ENCODE peak calls at places on chromosomes 12 and 14, in ten cellular contexts. One of them, this sample, is unnamed.

GRCh38 chr12:26853303-26854027 is 20.5 kb upstream of the ITPR2 start:
- DNase-seq in naive thymus-derived CD4-positive, alpha-beta T cell: peak
- DNase-seq in cardiac muscle cell: peak
- DNase-seq in kidney tubule cell: peak
- DNase-seq in AG09309: no peak
- DNase-seq in stimulated activated CD4-positive, alpha-beta T cell treated with anti-CD3 and anti-CD28 coated beads, Interleukin-4, amount 100 ng/mL, for 1 hour: peak
- DNase-seq in activated T-helper 1 cell treated with Interleukin-2 at 50 U/mL for 16 hours: peak
- DNase-seq in effector CD8-positive, alpha-beta T cell: peak
- DNase-seq in GM23248: peak
- DNase-seq in T1000: peak
- DNase-seq in this sample: peak

GRCh38 chr14:54106802-54107377 is 150.3 kb upstream of the BMP4 start:
- DNase-seq in naive thymus-derived CD4-positive, alpha-beta T cell: no peak
- DNase-seq in cardiac muscle cell: peak
- DNase-seq in kidney tubule cell: peak
- DNase-seq in AG09309: no peak
- DNase-seq in stimulated activated CD4-positive, alpha-beta T cell treated with anti-CD3 and anti-CD28 coated beads, Interleukin-4, amount 100 ng/mL, for 1 hour: no peak
- DNase-seq in activated T-helper 1 cell treated with Interleukin-2 at 50 U/mL for 16 hours: no peak
- DNase-seq in effector CD8-positive, alpha-beta T cell: no peak
- DNase-seq in GM23248: peak
- DNase-seq in T1000: no peak
- DNase-seq in this sample: no peak

GRCh38 chr12:54166543-54167499 is 22.0 kb downstream of the SMUG1 start:
- DNase-seq in naive thymus-derived CD4-positive, alpha-beta T cell: no peak
- DNase-seq in cardiac muscle cell: no peak
- DNase-seq in kidney tubule cell: no peak
- DNase-seq in AG09309: no peak
- DNase-seq in stimulated activated CD4-positive, alpha-beta T cell treated with anti-CD3 and anti-CD28 coated beads, Interleukin-4, amount 100 ng/mL, for 1 hour: no peak
- DNase-seq in activated T-helper 1 cell treated with Interleukin-2 at 50 U/mL for 16 hours: no peak
- DNase-seq in effector CD8-positive, alpha-beta T cell: no peak
- DNase-seq in GM23248: no peak
- DNase-seq in T1000: no peak
- DNase-seq in this sample: no peak

GRCh38 chr14:91889477-91890211 is 22.3 kb upstream of the TC2N start:
- DNase-seq in naive thymus-derived CD4-positive, alpha-beta T cell: no peak
- DNase-seq in cardiac muscle cell: no peak
- DNase-seq in kidney tubule cell: no peak
- DNase-seq in AG09309: no peak
- DNase-seq in stimulated activated CD4-positive, alpha-beta T cell treated with anti-CD3 and anti-CD28 coated beads, Interleukin-4, amount 100 ng/mL, for 1 hour: no peak
- DNase-seq in activated T-helper 1 cell treated with Interleukin-2 at 50 U/mL for 16 hours: no peak
- DNase-seq in effector CD8-positive, alpha-beta T cell: no peak
- DNase-seq in GM23248: no peak
- DNase-seq in T1000: no peak
- DNase-seq in this sample: no peak

GRCh38 chr12:95548056-95548538 is 3.2 kb downstream of the USP44 start:
- DNase-seq in naive thymus-derived CD4-positive, alpha-beta T cell: peak
- DNase-seq in cardiac muscle cell: peak
- DNase-seq in kidney tubule cell: peak
- DNase-seq in AG09309: no peak
- DNase-seq in stimulated activated CD4-positive, alpha-beta T cell treated with anti-CD3 and anti-CD28 coated beads, Interleukin-4, amount 100 ng/mL, for 1 hour: peak
- DNase-seq in activated T-helper 1 cell treated with Interleukin-2 at 50 U/mL for 16 hours: peak
- DNase-seq in effector CD8-positive, alpha-beta T cell: no peak
- DNase-seq in GM23248: peak
- DNase-seq in T1000: peak
- DNase-seq in this sample: peak

GRCh38 chr14:95620659-95621059 is 65.6 kb upstream of the TCL1B start:
- DNase-seq in naive thymus-derived CD4-positive, alpha-beta T cell: no peak
- DNase-seq in cardiac muscle cell: no peak
- DNase-seq in kidney tubule cell: no peak
- DNase-seq in AG09309: no peak
- DNase-seq in stimulated activated CD4-positive, alpha-beta T cell treated with anti-CD3 and anti-CD28 coated beads, Interleukin-4, amount 100 ng/mL, for 1 hour: no peak
- DNase-seq in activated T-helper 1 cell treated with Interleukin-2 at 50 U/mL for 16 hours: peak
- DNase-seq in effector CD8-positive, alpha-beta T cell: no peak
- DNase-seq in GM23248: no peak
- DNase-seq in T1000: no peak
- DNase-seq in this sample: no peak

GRCh38 chr12:109255377-109255776 is 53.7 kb downstream of the FOXN4 start:
- DNase-seq in naive thymus-derived CD4-positive, alpha-beta T cell: no peak
- DNase-seq in cardiac muscle cell: no peak
- DNase-seq in kidney tubule cell: no peak
- DNase-seq in AG09309: no peak
- DNase-seq in stimulated activated CD4-positive, alpha-beta T cell treated with anti-CD3 and anti-CD28 coated beads, Interleukin-4, amount 100 ng/mL, for 1 hour: no peak
- DNase-seq in activated T-helper 1 cell treated with Interleukin-2 at 50 U/mL for 16 hours: no peak
- DNase-seq in effector CD8-positive, alpha-beta T cell: no peak
- DNase-seq in GM23248: peak
- DNase-seq in T1000: no peak
- DNase-seq in this sample: peak

GRCh38 chr14:31389947-31390346 is 30.4 kb downstream of the HEATR5A start:
- DNase-seq in naive thymus-derived CD4-positive, alpha-beta T cell: no peak
- DNase-seq in cardiac muscle cell: no peak
- DNase-seq in kidney tubule cell: no peak
- DNase-seq in AG09309: no peak
- DNase-seq in stimulated activated CD4-positive, alpha-beta T cell treated with anti-CD3 and anti-CD28 coated beads, Interleukin-4, amount 100 ng/mL, for 1 hour: no peak
- DNase-seq in activated T-helper 1 cell treated with Interleukin-2 at 50 U/mL for 16 hours: no peak
- DNase-seq in effector CD8-positive, alpha-beta T cell: no peak
- DNase-seq in GM23248: peak
- DNase-seq in T1000: no peak
- DNase-seq in this sample: no peak

This sample was measured in erythroblast.